ENCODE peak calls at places on chromosomes 5 and 9, in five cellular contexts. U is keratinocyte, Y is A673, M is mammary epithelial cell, F is neural progenitor cell. W is an unnamed sample.

GRCh38 chr5:180636403-180637075 is 12.9 kb downstream of the FLT4 start:
- DNase-seq in Y (no peak), M (no peak), U (no peak), F (no peak), W (no peak)

GRCh38 chr5:68215888-68216736 is 556 bp downstream of the PIK3R1 start:
- DNase-seq in U (no peak), Y (peak; percentile 75), F (peak; percentile 70), M (no peak), W (no peak)

GRCh38 chr9:34253460-34253837 is 74.6 kb downstream of the UBAP1 start:
- DNase-seq in U (no peak), M (peak; percentile 58), F (no peak), Y (no peak), W (no peak)

GRCh38 chr9:132622144-132622543 is 39.7 kb downstream of the BARHL1 start:
- DNase-seq in F (no peak), M (peak; percentile 28), U (no peak), Y (peak; percentile 27), W (no peak)

GRCh38 chr5:73640861-73641320 is 14.9 kb downstream of the ARHGEF28 start:
- DNase-seq in F (no peak), Y (peak; percentile 50), U (no peak), M (no peak), W (no peak)

GRCh38 chr5:13553896-13554295 is 390.6 kb downstream of the DNAH5 start:
- DNase-seq in U (no peak), M (peak; percentile 41), Y (no peak), F (peak; percentile 76), W (peak; percentile 38)

GRCh38 chr9:26637101-26637500 is 255.5 kb downstream of the CAAP1 start:
- DNase-seq in M (no peak), U (no peak), Y (no peak), F (peak; percentile 79), W (no peak)

GRCh38 chr9:96044401-96044800 is 168.9 kb downstream of the ERCC6L2 start:
- DNase-seq in Y (no peak), F (no peak), M (no peak), U (no peak), W (no peak)

GRCh38 chr9:27310582-27310981 is 13.6 kb upstream of the EQTN start:
- DNase-seq in M (no peak), U (no peak), Y (no peak), F (peak; percentile 43), W (no peak)

GRCh38 chr5:174318578-174318977 is 273.1 kb downstream of the NSG2 start:
- DNase-seq in U (no peak), F (no peak), M (no peak), Y (no peak), W (no peak)

GRCh38 chr9:101592788-101593187 is 2.0 kb downstream of the PPP3R2 start:
- DNase-seq in Y (no peak), U (no peak), M (peak; percentile 21), F (no peak), W (no peak)

GRCh38 chr9:124390812-124391658 is 24.2 kb downstream of the PSMB7 start:
- DNase-seq in U (no peak), F (peak; percentile 39), M (no peak), Y (no peak), W (peak; percentile 74)

GRCh38 chr5:115267617-115268016 is 4.9 kb upstream of the PGGT1B start:
- DNase-seq in Y (no peak), M (peak; percentile 17), U (no peak), F (no peak), W (peak; percentile 55)

GRCh38 chr9:129323999-129324553 is 146.0 kb upstream of the IER5L start:
- DNase-seq in Y (no peak), F (no peak), M (no peak), U (no peak), W (no peak)

GRCh38 chr9:134294228-134295071 is 31.8 kb upstream of the RXRA start:
- DNase-seq in U (no peak), Y (no peak), M (no peak), F (peak; percentile 66), W (no peak)

GRCh38 chr5:177133845-177134652 is 476 bp downstream of the NSD1 start:
- DNase-seq in Y (peak; percentile 40), U (no peak), M (peak; percentile 54), F (peak; percentile 91), W (peak; percentile 36)

GRCh38 chr5:149759986-149760699 is 30.0 kb downstream of the PPARGC1B start:
- DNase-seq in Y (no peak), M (no peak), U (no peak), F (no peak), W (no peak)

GRCh38 chr5:151016700-151017099 is 3.7 kb upstream of the GPX3 start:
- DNase-seq in M (no peak), Y (no peak), U (no peak), F (no peak), W (no peak)

GRCh38 chr5:73726606-73727231 is 100.7 kb downstream of the ARHGEF28 start:
- DNase-seq in U (no peak), M (no peak), F (no peak), Y (no peak), W (no peak)

GRCh38 chr9:88587182-88587581 is 52.2 kb downstream of the NXNL2 start:
- DNase-seq in Y (no peak), F (no peak), M (no peak), U (no peak), W (no peak)

GRCh38 chr9:120436937-120437592 is 142.9 kb downstream of the CDK5RAP2 start:
- DNase-seq in F (no peak), Y (no peak), U (no peak), M (no peak), W (no peak)

GRCh38 chr9:97534961-97535594 is 33.6 kb downstream of the TMOD1 start:
- DNase-seq in F (no peak), U (no peak), M (no peak), Y (no peak), W (no peak)

GRCh38 chr9:127303830-127304229 is 39.3 kb downstream of the GARNL3 start:
- DNase-seq in U (no peak), Y (no peak), M (no peak), F (no peak), W (no peak)

GRCh38 chr9:121026260-121026691 is 23.8 kb downstream of the C5 start:
- DNase-seq in M (no peak), U (no peak), F (no peak), Y (no peak), W (peak; percentile 78)

GRCh38 chr9:37005517-37006140 is 28.4 kb downstream of the PAX5 start:
- DNase-seq in U (no peak), Y (no peak), F (no peak), M (no peak), W (no peak)

GRCh38 chr5:60066502-60066901 is 173.0 kb upstream of the PDE4D start:
- DNase-seq in F (no peak), U (no peak), M (no peak), Y (peak; percentile 16), W (no peak)

GRCh38 chr9:136624184-136624951 is 38.3 kb upstream of the EGFL7 start:
- DNase-seq in M (peak; percentile 92), U (no peak), F (no peak), Y (no peak), W (no peak)

GRCh38 chr5:180155331-180155881 is 53.6 kb downstream of the RASGEF1C start:
- DNase-seq in M (no peak), Y (no peak), U (no peak), F (no peak), W (no peak)

GRCh38 chr9:36485647-36486453 is 85.8 kb upstream of the RNF38 start:
- DNase-seq in Y (peak; percentile 27), M (no peak), F (peak; percentile 68), U (no peak), W (no peak)

GRCh38 chr5:177429248-177430045 is 3.0 kb downstream of the GRK6 start:
- DNase-seq in F (no peak), Y (no peak), M (no peak), U (no peak), W (no peak)

GRCh38 chr5:122415030-122415429 is 103.0 kb downstream of the SNCAIP start:
- DNase-seq in Y (no peak), M (no peak), U (no peak), F (no peak), W (no peak)

GRCh38 chr9:130498298-130498917 is 53.6 kb downstream of the ASS1 start:
- DNase-seq in U (no peak), M (no peak), Y (peak; percentile 63), F (no peak), W (no peak)

GRCh38 chr5:84274585-84275468 is 109.9 kb downstream of the EDIL3 start:
- DNase-seq in F (peak; percentile 61), U (no peak), Y (peak; percentile 47), M (peak; percentile 14), W (no peak)

GRCh38 chr9:104863180-104863883 is 64.6 kb downstream of the ABCA1 start:
- DNase-seq in U (peak; percentile 46), M (peak; percentile 69), Y (peak; percentile 76), F (peak; percentile 88), W (peak; percentile 56)

GRCh38 chr5:137871571-137871970 is 3.9 kb downstream of the MYOT start:
- DNase-seq in F (no peak), Y (no peak), M (no peak), U (no peak), W (no peak)
- H3K4me3 ChIP-seq in F (no peak overlapping the region), Y (no peak overlapping the region), M (no peak overlapping the region), U (no peak overlapping the region), W (no peak overlapping the region)

GRCh38 chr5:75054110-75054930 is 2.0 kb upstream of the GCNT4 start:
- DNase-seq in Y (peak; percentile 66), F (peak; percentile 72), M (no peak), U (no peak), W (no peak)

GRCh38 chr5:75052461-75053285 is at the start of gene GCNT4:
- DNase-seq in U (no peak), M (peak; percentile 72), F (peak; percentile 79), Y (peak; percentile 58), W (peak; percentile 44)

GRCh38 chr5:75051217-75051751 is 1.1 kb downstream of the GCNT4 start:
- DNase-seq in F (no peak), Y (no peak), M (peak; percentile 18), U (no peak), W (peak; percentile 15)

GRCh38 chr5:75055727-75056144 is 3.4 kb upstream of the GCNT4 start:
- DNase-seq in F (peak; percentile 41), Y (no peak), M (no peak), U (no peak), W (peak; percentile 31)

GRCh38 chr5:75053286-75054109 is 1.1 kb upstream of the GCNT4 start:
- DNase-seq in F (peak; percentile 80), U (no peak), Y (peak; percentile 72), M (peak; percentile 92), W (peak; percentile 60)
- TF ChIP-seq EZH2 in F (peak; percentile 30), U (no peak), Y (no peak), M (no peak), W (no peak)

GRCh38 chr5:158786390-158786789 is 313.3 kb downstream of the EBF1 start:
- DNase-seq in M (no peak), F (no peak), Y (no peak), U (no peak), W (no peak)
- H3K4me1 ChIP-seq in M (no peaks in the 10 kb centered on the region), F (no peaks in the 10 kb centered on the region), Y (no peaks in the 10 kb centered on the region), U (no peaks in the 10 kb centered on the region), W (no peaks in the 10 kb centered on the region)

GRCh38 chr5:171312129-171312819 is 3.2 kb downstream of the TLX3 start:
- DNase-seq in U (no peak), Y (no peak), M (no peak), F (peak; percentile 55), W (no peak)
- H3K4me3 ChIP-seq in U (no peak overlapping the region), Y (no peak overlapping the region), M (no peak overlapping the region), F (peak overlapping the region; percentile 41), W (no peak overlapping the region)

GRCh38 chr9:22005083-22005699 is 3.9 kb downstream of the CDKN2B start:
- DNase-seq in F (peak; percentile 72), M (peak; percentile 36), Y (no peak), U (no peak), W (no peak)
- TF ChIP-seq EZH2 in F (no peak), M (no peak), Y (no peak), U (no peak), W (no peak)

W was measured in PC-9.